ENCODE peak calls at places on chromosomes 11 and 22, in nine cellular contexts. J is BE2C; Q is A172; N is NCI-H1105; H is foreskin keratinocyte; I is stimulated activated CD4-positive, alpha-beta T cell treated with anti-CD3 and anti-CD28 coated beads, TNF-alpha, amount 100 ng/mL, for 24 hours; P is fibroblast of the aortic adventitia; C is nucleus accumbens; Y is KG1. O is an unnamed sample.

GRCh38 chr11:104183572-104183971 is 19.6 kb upstream of the PDGFD start:
- DNase-seq in Y (no peak), C (no peak), P (no peak), Q (no peak), I (no peak), J (no peak), H (no peak), N (no peak), O (no peak)

GRCh38 chr11:8503872-8504491 is 90.0 kb downstream of the STK33 start:
- DNase-seq in C (no peak), Q (no peak), Y (no peak), I (no peak), N (peak; percentile 5), P (no peak), H (peak; percentile 36), J (no peak), O (no peak)

GRCh38 chr11:61980783-61981541 is 13.5 kb upstream of the FTH1 start:
- DNase-seq in J (no peak), C (no peak), H (peak; percentile 83), I (no peak), N (no peak), Q (no peak), P (no peak), Y (no peak), O (no peak)

GRCh38 chr22:32579533-32580220 is 105.1 kb downstream of the FBXO7 start:
- DNase-seq in J (no peak), Y (no peak), N (no peak), P (no peak), C (no peak), H (no peak), I (no peak), Q (peak; percentile 18), O (no peak)

GRCh38 chr11:42631223-42631843 is 680.5 kb upstream of the API5 start:
- DNase-seq in Y (no peak), C (peak; percentile 2), I (no peak), N (peak; percentile 50), Q (peak; percentile 8), P (no peak), J (peak; percentile 34), H (peak; percentile 90), O (no peak)

GRCh38 chr22:49600891-49601431 is 226.7 kb downstream of the BRD1 start:
- DNase-seq in I (no peak), J (no peak), Y (no peak), H (no peak), C (no peak), P (no peak), Q (no peak), N (no peak), O (peak; percentile 32)

GRCh38 chr11:118148240-118148639 is 4.4 kb downstream of the SCN4B start:
- DNase-seq in Y (no peak), H (no peak), P (no peak), C (no peak), J (no peak), N (no peak), Q (no peak), I (no peak), O (no peak)

GRCh38 chr11:45885274-45885920 is at the start of gene MAPK8IP1:
- DNase-seq in H (peak; percentile 7), N (peak; percentile 77), J (peak; percentile 67), I (peak; percentile 16), P (peak; percentile 17), Y (no peak), Q (no peak), C (no peak), O (peak; percentile 60)

GRCh38 chr11:73269353-73270088 is 2.6 kb upstream of the P2RY6 start:
- DNase-seq in Q (no peak), J (no peak), C (no peak), I (no peak), N (no peak), P (no peak), Y (no peak), H (peak; percentile 17), O (no peak)

GRCh38 chr11:65479184-65480145 is 19.4 kb upstream of the MALAT1 start:
- DNase-seq in N (no peak), H (peak; percentile 53), C (no peak), I (no peak), P (peak; percentile 99), Y (no peak), J (peak; percentile 60), Q (peak; percentile 86), O (no peak)

GRCh38 chr22:25563757-25564319 is 637 bp upstream of the GRK3 start:
- DNase-seq in J (peak; percentile 37), N (no peak), C (no peak), I (no peak), P (no peak), Q (no peak), Y (no peak), H (peak; percentile 41), O (no peak)

GRCh38 chr11:109490953-109491733 is 69.2 kb downstream of the C11orf87 start:
- DNase-seq in Q (no peak), N (no peak), J (no peak), P (peak; percentile 10), H (peak; percentile 5), Y (no peak), C (no peak), I (no peak), O (no peak)

GRCh38 chr11:35099278-35100018 is 39.5 kb upstream of the CD44 start:
- DNase-seq in I (no peak), N (no peak), P (peak; percentile 89), J (no peak), Y (no peak), C (no peak), Q (peak; percentile 37), H (peak; percentile 41), O (no peak)

GRCh38 chr22:24772493-24773220 is 1.9 kb downstream of the PIWIL3 start:
- DNase-seq in Q (peak; percentile 24), C (no peak), N (peak; percentile 6), Y (no peak), P (peak; percentile 53), J (peak; percentile 57), I (no peak), H (peak; percentile 15), O (no peak)

GRCh38 chr11:117662255-117662654 is 134.8 kb downstream of the DSCAML1 start:
- DNase-seq in H (no peak), N (no peak), J (no peak), Y (no peak), C (no peak), Q (no peak), I (no peak), P (no peak), O (no peak)

GRCh38 chr22:23180893-23181762 is 819 bp downstream of the BCR start:
- DNase-seq in C (no peak), Y (no peak), H (no peak), Q (no peak), P (no peak), J (no peak), I (no peak), N (no peak), O (peak; percentile 31)

GRCh38 chr11:112644410-112645131 is 316.6 kb upstream of the NCAM1 start:
- DNase-seq in P (no peak), Q (no peak), N (no peak), I (no peak), J (no peak), C (no peak), H (no peak), Y (no peak), O (no peak)

GRCh38 chr11:65489061-65489705 is 9.7 kb upstream of the MALAT1 start:
- DNase-seq in Q (peak; percentile 88), Y (no peak), C (no peak), J (no peak), P (peak; percentile 82), N (no peak), H (no peak), I (no peak), O (no peak)

GRCh38 chr11:113546757-113547507 is 71.7 kb upstream of the DRD2 start:
- DNase-seq in Y (no peak), C (no peak), N (no peak), P (peak; percentile 25), I (no peak), Q (peak; percentile 92), H (peak; percentile 76), J (no peak), O (no peak)

GRCh38 chr11:124917115-124917637 is 1.9 kb upstream of the HEPN1 start:
- DNase-seq in P (peak; percentile 56), Q (no peak), N (no peak), Y (no peak), J (no peak), C (peak; percentile 90), H (no peak), I (no peak), O (no peak)

GRCh38 chr11:3380706-3381570 is 2.0 kb upstream of the ZNF195 start:
- DNase-seq in J (peak; percentile 47), N (no peak), I (no peak), C (no peak), Q (no peak), Y (no peak), H (no peak), P (peak; percentile 51), O (no peak)

GRCh38 chr11:71202966-71203365 is 49.4 kb downstream of the SHANK2 start:
- DNase-seq in H (no peak), C (no peak), Y (no peak), P (no peak), N (no peak), Q (no peak), J (no peak), I (no peak), O (no peak)

GRCh38 chr11:65584723-65585171 is 8.9 kb downstream of the EHBP1L1 start:
- DNase-seq in I (no peak), N (no peak), H (no peak), C (no peak), P (no peak), J (no peak), Y (no peak), Q (no peak), O (no peak)

GRCh38 chr11:47177229-47177845 is 658 bp upstream of the ARFGAP2 start:
- DNase-seq in J (peak; percentile 66), Y (peak; percentile 59), N (peak; percentile 60), P (peak; percentile 81), I (peak; percentile 44), C (peak; percentile 79), Q (peak; percentile 81), H (peak; percentile 70), O (peak; percentile 85)

GRCh38 chr11:119374632-119375394 is 6.7 kb downstream of the USP2 start:
- DNase-seq in Q (no peak), I (no peak), H (no peak), Y (no peak), J (peak; percentile 89), N (no peak), P (no peak), C (peak; percentile 71), O (no peak)

GRCh38 chr11:75265851-75266531 is 25.4 kb downstream of the TPBGL start:
- DNase-seq in I (no peak), J (peak; percentile 10), P (peak; percentile 36), C (no peak), H (no peak), Q (no peak), Y (no peak), N (no peak), O (no peak)

GRCh38 chr22:37483050-37483449 is 3.1 kb downstream of the MFNG start:
- DNase-seq in C (no peak), J (no peak), Q (no peak), P (no peak), N (no peak), Y (no peak), I (no peak), H (no peak), O (no peak)

GRCh38 chr11:11940551-11940950 is 67.9 kb downstream of the DKK3 start:
- DNase-seq in Q (no peak), I (no peak), J (no peak), P (no peak), N (no peak), Y (no peak), C (no peak), H (no peak), O (no peak)

GRCh38 chr22:44309137-44309536 is 3.6 kb downstream of the SHISAL1 start:
- DNase-seq in P (peak; percentile 97), C (no peak), Q (peak; percentile 92), H (peak; percentile 94), N (no peak), I (no peak), Y (no peak), J (peak; percentile 29), O (no peak)

GRCh38 chr22:37274380-37274862 is 7.9 kb upstream of the CYTH4 start:
- DNase-seq in Q (no peak), C (peak; percentile 17), I (no peak), J (no peak), N (no peak), H (no peak), Y (no peak), P (no peak), O (no peak)

GRCh38 chr11:66971483-66971882 is 3.6 kb upstream of the C11orf86 start:
- DNase-seq in C (no peak), Y (no peak), P (peak; percentile 25), Q (no peak), N (no peak), H (no peak), J (no peak), I (no peak), O (no peak)

O was measured in activated CD4-positive, alpha-beta T cell treated with anti-CD3 and anti-CD28 coated beads, Interleukin-2, amount 10 ng/mL, durations not matched to agents 7 days and 5 days.